ENCODE peak calls at places on chromosomes 11 and 22, in seven cellular contexts. Y is psoas muscle; D is MV-4-11; L is mucosa of gallbladder; F is hypothalamus; U is activated T-cell treated with anti-CD3 and anti-CD28 coated beads, Interleukin-2, amount 50 U/mL, for 72 hours; H is nucleus accumbens. V is an unnamed sample.

GRCh38 chr11:91104237-91104636 is 881.4 kb upstream of the CHORDC1 start:
- DNase-seq in D (no peak), L (no peak), F (no peak), H (no peak), Y (no peak), U (no peak), V (no peak)

GRCh38 chr11:86719781-86720463 is 47.5 kb upstream of the ME3 start:
- DNase-seq in L (no peak), Y (no peak), U (no peak), F (no peak), D (no peak), H (no peak), V (no peak)

GRCh38 chr11:117520966-117521365 is 193.3 kb downstream of the CEP164 start:
- DNase-seq in H (no peak), L (no peak), U (no peak), D (no peak), F (no peak), Y (no peak), V (no peak)

GRCh38 chr11:114088836-114089235 is 29.3 kb downstream of the ZBTB16 start:
- DNase-seq in H (peak; percentile 58), L (no peak), Y (peak; percentile 69), D (peak; percentile 13), F (no peak), U (no peak), V (no peak)

GRCh38 chr11:108853864-108854263 is 189.0 kb downstream of the DDX10 start:
- DNase-seq in D (no peak), Y (no peak), U (no peak), H (no peak), L (no peak), F (no peak), V (no peak)

GRCh38 chr22:39444937-39445465 is 11.8 kb upstream of the MGAT3 start:
- DNase-seq in D (no peak), U (no peak), L (no peak), F (no peak), H (no peak), Y (no peak), V (no peak)

GRCh38 chr22:36218648-36219047 is 17.0 kb upstream of the APOL4 start:
- DNase-seq in F (no peak), L (no peak), H (no peak), Y (no peak), D (peak; percentile 51), U (no peak), V (no peak)

GRCh38 chr11:44658451-44658850 is 68.3 kb upstream of the TSPAN18 start:
- DNase-seq in D (peak; percentile 12), U (no peak), F (no peak), L (no peak), H (no peak), Y (no peak), V (no peak)

V was measured in ureter.